ENCODE peak calls at places on chromosomes 12 and 14, in six cellular contexts. H, G, F, Z, D and V are unnamed samples.

GRCh38 chr12:48285751-48286650 is 64.7 kb downstream of the ZNF641 start:
- DNase-seq in D (no peak), Z (no peak), G (no peak), F (no peak), H (no peak), V (no peak)

GRCh38 chr12:89770391-89770790 is 61.8 kb upstream of the ATP2B1 start:
- DNase-seq in D (no peak), Z (no peak), H (no peak), G (no peak), F (no peak), V (no peak)

GRCh38 chr12:129549656-129550055 is 354.2 kb downstream of the TMEM132D start:
- DNase-seq in H (no peak), Z (no peak), D (no peak), G (no peak), F (no peak), V (no peak)

GRCh38 chr12:46964496-46965098 is 114.8 kb upstream of the PCED1B start:
- DNase-seq in Z (peak; percentile 47), F (no peak), H (no peak), D (peak; percentile 23), G (peak; percentile 91), V (no peak)

GRCh38 chr12:86669010-86669409 is 412.8 kb upstream of the MGAT4C start:
- DNase-seq in G (no peak), D (no peak), H (no peak), F (no peak), Z (no peak), V (no peak)

GRCh38 chr14:101167428-101167827 is 263.9 kb upstream of the RTL1 start:
- DNase-seq in H (no peak), Z (no peak), F (no peak), G (no peak), D (no peak), V (no peak)

GRCh38 chr14:56860441-56860840 is 50.2 kb upstream of the OTX2 start:
- DNase-seq in H (no peak), Z (no peak), D (no peak), F (no peak), G (no peak), V (no peak)

GRCh38 chr14:65210827-65211192 is 108.5 kb upstream of the MAX start:
- DNase-seq in G (no peak), H (no peak), D (no peak), Z (no peak), F (no peak), V (no peak)

GRCh38 chr12:90695415-90695814 is 259.6 kb downstream of the CCER1 start:
- DNase-seq in D (no peak), H (no peak), Z (no peak), G (no peak), F (no peak), V (no peak)

GRCh38 chr14:66240112-66240511 is 246.1 kb upstream of the CCDC196 start:
- DNase-seq in D (no peak), F (no peak), H (no peak), G (no peak), Z (no peak), V (no peak)

GRCh38 chr12:19971396-19971802 is 396.9 kb upstream of the PDE3A start:
- DNase-seq in D (no peak), Z (peak; percentile 17), G (peak; percentile 73), F (no peak), H (no peak), V (peak; percentile 59)

GRCh38 chr12:29316772-29317171 is 64.2 kb downstream of the ERGIC2 start:
- DNase-seq in Z (peak; percentile 72), D (no peak), G (peak; percentile 29), H (peak; percentile 69), F (no peak), V (no peak)

GRCh38 chr14:29804481-29804880 is 123.2 kb downstream of the PRKD1 start:
- DNase-seq in G (no peak), Z (no peak), F (no peak), D (no peak), H (no peak), V (no peak)

GRCh38 chr14:99117671-99118045 is 154.3 kb downstream of the BCL11B start:
- DNase-seq in Z (no peak), F (no peak), G (no peak), D (no peak), H (no peak), V (no peak)

GRCh38 chr14:56807586-56808168 is 2.6 kb downstream of the OTX2 start:
- DNase-seq in H (no peak), G (peak; percentile 48), F (no peak), D (no peak), Z (no peak), V (peak; percentile 41)

GRCh38 chr12:4276524-4277204 is 3.1 kb downstream of the CCND2 start:
- DNase-seq in D (peak; percentile 69), F (peak; percentile 85), Z (peak; percentile 78), G (peak; percentile 95), H (peak; percentile 84), V (peak; percentile 90)

GRCh38 chr14:22484638-22485037 is 104.4 kb downstream of the DAD1 start:
- DNase-seq in D (no peak), Z (peak; percentile 32), H (no peak), F (no peak), G (no peak), V (no peak)

GRCh38 chr12:124466200-124467128 is 100.9 kb downstream of the NCOR2 start:
- DNase-seq in Z (peak; percentile 81), F (peak; percentile 85), G (no peak), H (peak; percentile 91), D (no peak), V (no peak)

GRCh38 chr14:81302613-81303012 is 81.9 kb upstream of the GTF2A1 start:
- DNase-seq in Z (no peak), D (no peak), G (no peak), F (no peak), H (no peak), V (no peak)

GRCh38 chr12:27705263-27705662 is 5.4 kb upstream of the MRPS35 start:
- DNase-seq in F (no peak), D (no peak), H (no peak), Z (no peak), G (peak; percentile 52), V (peak; percentile 11)

GRCh38 chr12:105352940-105353635 is 22.6 kb downstream of the C12orf75 start:
- DNase-seq in D (no peak), H (no peak), G (peak; percentile 11), Z (no peak), F (no peak), V (no peak)

GRCh38 chr14:60233251-60233650 is 15.8 kb upstream of the PPM1A start:
- DNase-seq in F (no peak), G (no peak), H (no peak), D (no peak), Z (no peak), V (no peak)

GRCh38 chr12:52221912-52222457 is 11.1 kb upstream of the KRT7 start:
- DNase-seq in G (peak; percentile 87), D (no peak), F (no peak), Z (peak; percentile 60), H (peak; percentile 75), V (peak; percentile 78)

GRCh38 chr12:80580254-80580653 is 127.2 kb upstream of the MYF6 start:
- DNase-seq in F (no peak), D (peak; percentile 80), H (no peak), G (no peak), Z (peak; percentile 68), V (no peak)

GRCh38 chr14:75577090-75577489 is 1.3 kb upstream of the FLVCR2 start:
- DNase-seq in H (no peak), D (no peak), G (no peak), F (no peak), Z (no peak), V (no peak)

GRCh38 chr14:88729159-88729558 is 63.6 kb downstream of the EML5 start:
- DNase-seq in G (no peak), D (no peak), Z (no peak), H (no peak), F (no peak), V (no peak)
- TF ChIP-seq CTCF in G (peak; percentile 2), D (peak; percentile 41), Z (peak; percentile 64), H (no peak), F (no peak), V (peak; percentile 10)

GRCh38 chr12:96824838-96825236 is 82.2 kb upstream of the NEDD1 start:
- DNase-seq in H (no peak), G (no peak), Z (no peak), F (no peak), D (no peak), V (no peak)

GRCh38 chr12:96824074-96824837 is 82.8 kb upstream of the NEDD1 start:
- DNase-seq in G (no peak), H (no peak), D (no peak), Z (no peak), F (no peak), V (no peak)

GRCh38 chr12:96831346-96831745 is 75.7 kb upstream of the NEDD1 start:
- DNase-seq in G (no peak), Z (no peak), D (no peak), H (no peak), F (no peak), V (no peak)

GRCh38 chr12:96829354-96829753 is 77.7 kb upstream of the NEDD1 start:
- DNase-seq in D (no peak), G (no peak), F (no peak), H (no peak), Z (no peak), V (no peak)

GRCh38 chr12:96828169-96828789 is 78.8 kb upstream of the NEDD1 start:
- DNase-seq in D (no peak), G (no peak), Z (no peak), H (no peak), F (no peak), V (no peak)
- TF ChIP-seq CTCF in D (no peak), G (no peak), Z (no peak), H (no peak), F (no peak), V (no peak)

DNA sequence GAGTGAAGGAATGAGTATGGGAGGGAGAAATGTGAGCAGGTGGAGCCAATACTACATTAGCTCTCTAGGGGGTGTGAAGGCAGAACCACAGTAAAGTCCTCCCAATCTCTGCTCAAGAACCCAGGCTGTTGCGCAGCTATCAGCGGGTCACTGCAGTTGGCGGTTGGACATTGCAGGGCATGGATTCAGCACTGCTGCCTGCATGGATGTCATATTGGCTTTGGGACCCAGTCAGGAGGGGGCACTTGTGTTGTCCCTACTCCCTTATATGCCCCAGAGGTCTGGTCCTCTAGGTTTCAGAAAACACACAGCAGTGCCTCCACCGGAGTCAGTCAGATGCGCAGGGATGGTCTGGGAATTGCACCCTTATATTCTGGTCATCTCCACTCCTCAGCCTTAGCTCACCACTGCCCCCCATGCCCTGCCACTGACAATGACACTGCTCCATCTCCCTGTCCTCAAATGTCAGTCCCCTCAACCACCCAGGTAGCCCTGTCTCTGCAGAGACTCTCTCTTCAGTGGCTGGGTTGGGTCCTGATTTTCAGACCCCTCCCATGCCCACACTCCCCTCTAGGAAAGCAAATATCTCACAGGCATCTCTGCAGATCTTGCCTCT is 9.6 kb downstream of the ZDHHC22 start:
- DNase-seq in H (no peak), G (no peak), Z (no peak), F (no peak), D (no peak), V (no peak)
- TF ChIP-seq CTCF in H (no peak), G (peak; percentile 7), Z (no peak), F (no peak), D (no peak), V (no peak)

DNA sequence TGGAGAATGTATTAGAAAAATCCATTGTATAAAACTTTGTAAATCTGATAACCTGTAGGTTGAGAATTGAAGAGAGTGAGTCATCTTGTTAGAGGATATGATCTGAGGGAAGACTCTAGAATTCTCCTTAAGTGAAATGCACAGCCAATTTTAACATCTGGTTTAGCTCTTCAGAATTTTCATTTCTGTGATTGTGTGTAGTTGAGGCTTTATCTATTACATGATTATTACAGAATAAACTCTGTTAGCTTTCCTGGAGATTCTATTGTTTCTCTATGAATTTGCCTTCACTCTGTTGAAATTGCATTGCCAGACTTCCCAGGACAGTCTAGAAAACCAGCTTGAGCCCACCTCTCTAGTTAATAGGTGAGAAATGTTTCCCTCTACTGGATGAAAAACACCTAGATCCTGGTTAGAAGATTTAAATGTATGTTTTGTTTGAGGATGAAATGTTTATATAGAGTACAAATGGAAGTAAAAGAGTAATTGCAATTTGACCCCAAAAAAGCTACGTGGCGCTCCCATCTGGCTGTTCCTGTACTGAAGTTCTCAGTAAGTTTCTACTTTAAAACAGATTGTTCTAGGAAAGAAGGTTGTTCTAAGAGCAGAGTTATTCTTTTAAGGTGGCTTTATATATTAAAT is 2.9 kb downstream of the NUDT4 start:
- DNase-seq in F (no peak), D (no peak), G (peak; percentile 19), H (no peak), Z (no peak), V (no peak)
- TF ChIP-seq CTCF in F (peak; percentile 7), D (peak; percentile 42), G (peak; percentile 47), H (no peak), Z (peak; percentile 20), V (peak; percentile 22)